ENCODE peak calls at places on chromosomes 4 and X, in four cellular contexts. R is GM12878, Y is endothelial cell of umbilical vein, A is K562. O is an unnamed sample.

GRCh38 chrX:6225307-6226052 is 3.2 kb downstream of the NLGN4X start:
- DNase-seq in R (no peak), Y (no peak), A (no peak), O (no peak)

GRCh38 chr4:41977709-41978108 is 3.8 kb upstream of the DCAF4L1 start:
- DNase-seq in R (no peak), Y (no peak), A (no peak), O (peak)

GRCh38 chr4:87391783-87392054 is 731 bp upstream of the HSD17B11 start:
- DNase-seq in R (no peak), Y (no peak), A (no peak), O (no peak)

GRCh38 chr4:183469327-183469726 is 24.9 kb downstream of the CDKN2AIP start:
- DNase-seq in R (no peak), Y (no peak), A (no peak), O (no peak)

GRCh38 chrX:107454302-107454701 is 4.8 kb downstream of the FRMPD3 start:
- DNase-seq in R (no peak), Y (no peak), A (no peak), O (peak)

GRCh38 chr4:155564086-155564485 is 102.6 kb upstream of the GUCY1A1 start:
- DNase-seq in R (no peak), Y (no peak), A (no peak), O (no peak)

GRCh38 chr4:13907255-13907751 is 279.8 kb upstream of the BOD1L1 start:
- DNase-seq in R (no peak), Y (peak), A (no peak), O (peak)

GRCh38 chrX:130770615-130771014 is 132.4 kb downstream of the ENOX2 start:
- DNase-seq in R (no peak), Y (peak), A (no peak), O (peak)

GRCh38 chrX:153934473-153935325 is at the start of gene NAA10:
- DNase-seq in R (no peak), Y (peak), A (peak), O (peak)

GRCh38 chrX:1249101-1249887 is 19.3 kb upstream of the CSF2RA start:
- DNase-seq in R (peak), Y (no peak), A (no peak), O (no peak)

GRCh38 chr4:24089831-24090531 is 200.1 kb upstream of the PPARGC1A start:
- DNase-seq in R (no peak), Y (no peak), A (no peak), O (peak)

GRCh38 chr4:60817609-60818008 is 382.5 kb upstream of the ADGRL3 start:
- DNase-seq in R (no peak), Y (no peak), A (no peak), O (no peak)

GRCh38 chr4:17082186-17082585 is 183.7 kb upstream of the LDB2 start:
- DNase-seq in R (no peak), Y (no peak), A (no peak), O (no peak)

GRCh38 chrX:150879855-150880807 is 18.3 kb downstream of the CD99L2 start:
- DNase-seq in R (peak), Y (no peak), A (no peak), O (no peak)

GRCh38 chr4:72857787-72858186 is 211.7 kb downstream of the COX18 start:
- DNase-seq in R (no peak), Y (no peak), A (no peak), O (no peak)

GRCh38 chr4:55385201-55385649 is 10.5 kb upstream of the TMEM165 start:
- DNase-seq in R (no peak), Y (no peak), A (peak), O (peak)

GRCh38 chr4:52837716-52838558 is 24.2 kb upstream of the RASL11B start:
- DNase-seq in R (no peak), Y (no peak), A (no peak), O (peak)

GRCh38 chrX:72121381-72121780 is 10.3 kb downstream of the RTL5 start:
- DNase-seq in R (no peak), Y (peak), A (no peak), O (peak)

DNA sequence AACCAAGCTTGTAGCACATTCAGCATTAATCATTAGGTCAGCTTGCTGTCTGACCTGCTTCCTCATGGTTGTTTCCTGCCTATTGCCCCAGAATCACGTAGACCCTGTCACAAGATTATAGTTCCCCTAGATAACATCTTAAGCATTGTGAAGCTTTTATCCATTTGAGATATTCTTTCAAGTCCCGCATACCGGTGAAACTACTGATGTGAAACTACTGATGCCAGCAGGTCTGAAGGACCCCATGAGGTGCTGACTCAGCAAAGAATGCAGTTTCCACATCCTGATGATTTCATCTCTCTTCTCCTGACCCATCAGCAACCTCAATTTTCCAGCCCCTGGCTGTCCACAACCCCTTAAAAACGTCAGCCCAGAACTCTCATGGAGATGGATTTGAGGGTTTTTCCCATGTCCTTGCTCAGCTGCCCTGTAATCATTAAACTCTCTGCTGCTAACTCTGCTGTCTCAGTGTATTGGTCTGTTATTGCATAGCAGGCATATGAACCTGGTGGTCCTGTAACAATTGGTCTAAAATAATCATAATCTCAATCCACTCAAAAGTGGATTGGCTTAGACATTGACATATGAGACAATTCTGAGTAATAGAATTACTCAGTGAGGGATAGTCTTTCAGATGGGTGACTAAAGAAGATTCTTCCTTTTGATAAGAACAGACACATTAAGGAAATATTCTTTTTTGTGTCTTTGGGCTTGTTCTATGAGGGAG is 26.3 kb upstream of the UBA6 start:
- DNase-seq in R (no peak), Y (peak), A (no peak), O (peak)
- TF ChIP-seq FOS in R (no peak), Y (peak), A (no peak), O (no peak)

DNA sequence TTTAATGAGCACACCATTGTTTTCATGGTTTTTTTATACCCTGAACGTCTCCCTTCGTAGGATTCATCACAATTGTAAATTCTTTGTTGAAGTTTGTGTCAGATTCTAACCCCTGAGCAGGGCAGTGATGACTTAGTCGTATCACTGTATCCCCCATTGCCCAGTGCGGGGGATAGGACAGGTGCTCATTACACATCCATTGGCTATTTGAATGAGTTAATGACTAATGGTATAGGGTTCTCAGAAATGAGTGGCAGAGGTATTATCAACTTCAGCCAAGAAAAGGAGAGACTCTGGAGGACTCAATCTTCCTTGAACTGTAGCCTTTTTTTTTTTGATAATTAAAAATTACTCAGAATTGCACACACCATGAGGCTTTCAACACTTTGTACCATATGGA is 64.6 kb downstream of the SYNPO2 start:
- DNase-seq in R (no peak), Y (no peak), A (no peak), O (no peak)
- TF ChIP-seq FOS in R (no peak), Y (no peak), A (no peak), O (no peak)

GRCh38 chr4:19727141-19727540 is 524.6 kb upstream of the SLIT2 start:
- DNase-seq in R (no peak), Y (no peak), A (no peak), O (no peak)

GRCh38 chr4:19735012-19735411 is 516.7 kb upstream of the SLIT2 start:
- DNase-seq in R (no peak), Y (no peak), A (no peak), O (peak)

GRCh38 chr4:19725130-19725529 is 526.6 kb upstream of the SLIT2 start:
- DNase-seq in R (no peak), Y (peak), A (no peak), O (peak)

GRCh38 chr4:19728773-19729172 is 522.9 kb upstream of the SLIT2 start:
- DNase-seq in R (no peak), Y (no peak), A (no peak), O (peak)

DNA sequence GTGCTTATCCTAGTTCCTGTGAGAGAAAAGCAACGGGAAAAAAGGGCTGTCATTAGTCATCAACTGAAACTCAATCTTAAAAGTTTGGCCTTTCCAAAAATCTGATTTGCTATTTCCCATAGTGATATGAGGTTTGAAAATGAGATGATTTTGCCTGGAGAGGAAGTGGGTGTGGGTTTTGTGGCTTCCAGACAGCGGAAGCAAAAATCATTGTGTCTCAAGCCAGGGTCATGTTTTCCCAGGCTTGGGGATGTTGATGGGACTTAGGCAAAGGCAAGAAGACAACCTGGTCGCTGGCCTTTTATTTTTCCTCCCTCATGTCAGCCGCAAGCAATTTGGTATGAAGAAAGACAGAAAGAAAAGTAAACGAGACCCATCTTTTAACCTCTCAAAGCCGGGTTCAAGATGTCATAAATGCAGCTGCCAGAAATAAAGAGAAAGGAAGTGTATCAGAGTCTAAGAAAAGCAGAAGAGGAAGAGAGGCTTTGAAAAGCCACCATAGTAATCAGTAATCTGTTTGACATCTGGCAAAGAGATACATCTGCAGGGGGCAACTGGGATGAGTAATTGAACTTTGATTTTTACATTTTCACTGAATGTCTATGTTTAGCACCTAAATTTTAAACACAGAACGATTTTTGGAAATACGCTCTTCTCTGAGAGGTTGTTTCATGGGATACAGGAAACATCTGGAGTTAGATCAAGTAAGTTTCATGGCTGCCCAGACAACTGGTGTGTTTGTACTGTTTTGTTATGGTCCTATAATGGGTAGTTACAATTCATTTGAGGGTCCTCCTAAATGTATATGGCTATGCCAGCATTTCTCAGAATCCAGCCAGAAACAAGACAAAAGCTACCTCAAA is 521.6 kb upstream of the SLIT2 start:
- DNase-seq in R (no peak), Y (peak), A (no peak), O (peak)
- TF ChIP-seq FOS in R (no peak), Y (peak), A (no peak), O (no peak)

GRCh38 chr4:146224331-146224966 is 10.1 kb downstream of the REELD1 start:
- DNase-seq in R (no peak), Y (no peak), A (no peak), O (peak)

DNA sequence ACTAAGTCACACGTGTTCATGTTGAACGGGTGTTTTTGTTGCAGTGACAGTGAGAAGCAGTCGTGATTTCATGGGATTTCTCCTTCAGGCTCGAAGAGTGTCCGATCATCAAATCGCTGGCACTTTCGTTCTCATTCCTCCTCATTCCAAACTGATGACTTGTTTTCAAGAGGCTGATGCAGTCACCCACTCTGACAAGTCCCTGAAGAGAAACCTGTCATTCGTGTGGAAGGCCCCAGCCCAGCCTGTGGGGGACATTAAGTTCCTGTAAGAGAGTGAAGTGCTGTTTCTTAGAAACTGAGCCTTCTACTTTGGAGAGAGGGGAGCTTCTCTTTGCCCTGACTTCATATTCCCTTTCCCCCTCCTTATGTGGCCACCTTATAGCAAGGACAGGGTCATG is 8.0 kb downstream of the REELD1 start:
- DNase-seq in R (no peak), Y (no peak), A (no peak), O (peak)
- TF ChIP-seq FOS in R (no peak), Y (no peak), A (no peak), O (no peak)

DNA sequence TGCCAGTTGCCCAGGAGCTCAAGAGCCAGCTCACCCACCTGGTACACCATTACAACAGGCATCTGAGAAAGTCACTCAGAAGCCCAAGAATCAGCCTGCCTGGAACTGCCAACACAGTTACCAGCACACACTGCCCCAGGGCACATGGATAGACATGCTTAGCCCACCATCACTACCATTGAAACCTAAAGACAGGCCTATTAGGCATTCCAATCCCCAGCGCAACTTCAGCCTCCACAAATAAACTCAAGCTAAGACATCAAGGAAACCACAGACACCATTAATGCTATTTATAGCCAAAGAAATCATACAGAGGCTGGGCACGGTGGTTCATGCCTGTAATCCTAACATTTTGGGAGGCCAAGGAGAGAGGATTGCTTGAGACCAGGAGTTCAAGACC is 42.3 kb downstream of the ATRX start:
- DNase-seq in R (no peak), Y (no peak), A (no peak), O (peak)
- TF ChIP-seq FOS in R (no peak), Y (no peak), A (no peak), O (no peak)

DNA sequence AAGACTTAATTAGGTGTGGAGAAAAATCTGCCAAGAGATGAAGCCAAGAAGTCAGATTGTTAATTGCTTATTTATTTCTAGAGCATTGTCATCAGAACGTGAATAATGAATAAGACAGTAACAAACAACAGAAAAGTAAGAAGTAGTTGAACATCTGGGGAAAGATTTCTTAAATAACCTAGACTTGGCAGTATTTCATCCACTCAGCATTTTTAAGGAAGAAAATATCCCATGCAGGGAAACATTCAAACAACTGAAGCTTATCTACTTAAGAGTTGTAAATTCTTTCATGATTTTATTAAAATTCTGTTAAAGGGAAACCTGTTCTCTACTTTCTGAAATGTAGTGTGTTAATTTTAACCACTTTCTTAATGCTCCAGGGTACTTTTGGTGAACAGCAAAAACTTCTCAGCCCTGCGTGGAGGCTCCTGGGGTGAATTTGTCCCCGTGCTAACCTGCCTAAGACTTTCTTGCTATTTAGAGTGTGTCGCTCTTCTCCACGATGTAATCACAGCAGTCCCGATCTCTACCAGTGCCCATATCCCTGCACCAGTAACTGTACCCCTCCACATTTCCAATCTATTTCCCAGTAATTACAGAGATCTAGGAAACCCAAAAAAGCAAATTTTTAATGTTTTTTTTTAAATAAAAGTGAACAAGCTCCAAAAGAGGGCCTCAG is 124.6 kb downstream of the CORIN start:
- DNase-seq in R (no peak), Y (no peak), A (no peak), O (no peak)
- TF ChIP-seq FOS in R (no peak), Y (no peak), A (no peak), O (no peak)

DNA sequence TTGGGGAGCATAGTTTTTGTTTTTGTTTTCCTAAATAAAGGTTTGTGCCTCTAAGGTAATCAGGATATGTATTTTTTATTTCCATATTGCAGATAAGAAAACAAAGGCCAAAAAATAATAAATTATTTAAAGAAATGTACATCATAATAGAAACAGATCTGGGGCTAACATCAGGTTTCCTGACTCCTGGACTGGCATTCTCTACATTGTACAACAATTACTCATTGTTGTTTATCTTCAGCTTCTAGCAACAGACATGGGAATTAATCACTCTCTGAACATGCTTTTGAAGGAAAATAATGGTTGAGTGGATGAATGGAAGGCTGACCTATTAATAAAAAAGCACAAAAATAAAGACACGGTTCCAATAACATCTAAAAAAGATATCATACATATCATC is 146.2 kb downstream of the KCNIP4 start:
- DNase-seq in R (no peak), Y (peak), A (no peak), O (no peak)
- TF ChIP-seq FOS in R (no peak), Y (peak), A (no peak), O (no peak)